ENCODE peak calls at places on chromosomes 7 and 10, in four cellular contexts. A, M, I and H are unnamed samples.

GRCh38 chr10:124524991-124525653 is 63.5 kb downstream of the LHPP start:
- DNase-seq in A (no peak), I (no peak), M (no peak), H (no peak)

GRCh38 chr7:68587599-68587998 is 1010.7 kb upstream of the AUTS2 start:
- DNase-seq in M (no peak), A (no peak), I (no peak), H (no peak)

GRCh38 chr10:122149607-122150505 is 121.2 kb upstream of the BTBD16 start:
- DNase-seq in I (no peak), A (no peak), M (no peak), H (no peak)

GRCh38 chr10:86209726-86210125 is 156.9 kb downstream of the GRID1 start:
- DNase-seq in A (no peak), I (no peak), M (no peak), H (no peak)

GRCh38 chr10:42690449-42691360 is 52.3 kb upstream of the ZNF33B start:
- DNase-seq in A (no peak), I (no peak), M (no peak), H (no peak)

GRCh38 chr7:54985405-54986360 is 33.1 kb upstream of the EGFR start:
- DNase-seq in M (no peak), I (no peak), A (no peak), H (no peak)

GRCh38 chr10:25695586-25695985 is 238.4 kb upstream of the MYO3A start:
- DNase-seq in A (no peak), I (no peak), M (no peak), H (no peak)

GRCh38 chr7:138875794-138876193 is 77.8 kb upstream of the ATP6V0A4 start:
- DNase-seq in M (peak; percentile 80), A (no peak), I (no peak), H (no peak)

GRCh38 chr10:60031664-60032063 is 125.3 kb upstream of the CCDC6 start:
- DNase-seq in M (no peak), I (no peak), A (no peak), H (no peak)

GRCh38 chr10:36114141-36114540 is 472.0 kb upstream of the FZD8 start:
- DNase-seq in A (no peak), M (no peak), I (no peak), H (no peak)

GRCh38 chr7:157347217-157347904 is 10.6 kb downstream of the DNAJB6 start:
- DNase-seq in M (no peak), A (no peak), I (no peak), H (no peak)

GRCh38 chr10:4246881-4247358 is 461.9 kb upstream of the KLF6 start:
- DNase-seq in A (no peak), I (peak; percentile 69), M (no peak), H (no peak)

GRCh38 chr10:18737841-18738240 is 78.6 kb downstream of the ARL5B start:
- DNase-seq in I (no peak), A (no peak), M (no peak), H (no peak)

GRCh38 chr7:19982841-19983835 is 209.7 kb upstream of the TMEM196 start:
- DNase-seq in M (peak; percentile 6), A (peak; percentile 23), I (peak; percentile 58), H (no peak)

DNA sequence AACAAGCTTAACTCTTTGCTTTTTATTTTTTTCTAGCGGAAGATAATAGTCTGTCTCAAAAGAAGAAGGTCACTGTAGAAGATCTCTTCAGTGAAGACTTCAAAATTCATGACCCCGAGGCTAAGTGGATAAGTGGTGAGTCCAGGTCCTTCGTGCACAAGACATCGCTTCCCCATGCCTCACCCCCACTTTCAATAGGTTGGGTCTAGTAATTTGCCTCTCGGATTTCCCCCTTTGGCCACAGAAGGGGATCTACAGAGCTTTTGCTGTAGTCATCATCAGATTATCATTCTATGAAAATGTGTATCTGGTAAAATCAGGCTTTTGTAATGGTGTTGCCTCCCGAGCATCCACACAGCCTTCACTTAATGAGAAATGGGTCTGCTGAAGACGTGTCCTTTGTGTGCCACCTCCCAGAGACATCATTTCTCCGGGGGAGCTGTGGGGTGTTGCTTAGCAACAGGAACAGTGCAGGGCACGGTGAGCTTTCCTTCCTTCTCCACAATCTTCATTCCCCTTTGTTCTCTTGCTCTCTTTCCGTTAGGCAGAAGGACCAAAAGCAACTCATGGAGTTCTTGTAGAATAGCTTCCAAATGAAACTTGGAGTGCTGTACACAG is 422.8 kb downstream of the DPP6 start:
- DNase-seq in I (no peak), M (no peak), A (no peak), H (peak; percentile 19)
- H3K27ac ChIP-seq in I (no peak overlapping the region), M (no peak overlapping the region), A (no peak overlapping the region), H (peak overlapping the region; percentile 60)

GRCh38 chr7:44200699-44201461 is at the start of gene YKT6:
- DNase-seq in I (peak; percentile 94), M (peak; percentile 96), A (peak; percentile 80), H (peak; percentile 96)
- H3K27ac ChIP-seq in I (peak within 1 kb of the TSS; percentile 58), M (peak within 1 kb of the TSS; percentile 86), A (peak within 1 kb of the TSS; percentile 42), H (peak within 1 kb of the TSS; percentile 52)

GRCh38 chr7:129657363-129657762 is 45.8 kb downstream of the NRF1 start:
- DNase-seq in I (no peak), M (no peak), A (no peak), H (no peak)

GRCh38 chr7:129652914-129653313 is 41.4 kb downstream of the NRF1 start:
- DNase-seq in I (no peak), M (no peak), A (no peak), H (no peak)

GRCh38 chr7:129650056-129650758 is 38.7 kb downstream of the NRF1 start:
- DNase-seq in A (no peak), I (no peak), M (no peak), H (no peak)

GRCh38 chr7:129661645-129662182 is 50.2 kb downstream of the NRF1 start:
- DNase-seq in M (no peak), A (no peak), I (no peak), H (no peak)

GRCh38 chr7:129655801-129656200 is 44.3 kb downstream of the NRF1 start:
- DNase-seq in M (no peak), I (no peak), A (no peak), H (no peak)
- H3K27ac ChIP-seq in M (no peak overlapping the region), I (no peak overlapping the region), A (no peak overlapping the region), H (no peak overlapping the region)

GRCh38 chr7:87220734-87221215 is 1.2 kb upstream of the TMEM243 start:
- DNase-seq in M (no peak), A (no peak), I (no peak), H (no peak)
- H3K27ac ChIP-seq in M (no peak overlapping the region), A (no peak overlapping the region), I (no peak overlapping the region), H (peak overlapping the region; percentile 28)